ENCODE peak calls at places on chromosomes 1 and 21, in four cellular contexts. One of them, this sample, is unnamed.

GRCh38 chr1:240577095-240577494 is 34.9 kb downstream of the GREM2 start:
- DNase-seq in activated CD8-positive, alpha-beta memory T cell treated with anti-CD3 and anti-CD28 coated beads for 48 hours: no peak
- DNase-seq in amniotic stem cell: no peak
- DNase-seq in Ammon's horn: no peak
- DNase-seq in this sample: no peak

GRCh38 chr1:78617615-78618026 is 2.6 kb upstream of the IFI44L start:
- DNase-seq in activated CD8-positive, alpha-beta memory T cell treated with anti-CD3 and anti-CD28 coated beads for 48 hours: peak; percentile 15
- DNase-seq in amniotic stem cell: peak; percentile 87
- DNase-seq in Ammon's horn: peak; percentile 91
- DNase-seq in this sample: peak; percentile 87

GRCh38 chr1:72623299-72623708 is 341.0 kb upstream of the NEGR1 start:
- DNase-seq in activated CD8-positive, alpha-beta memory T cell treated with anti-CD3 and anti-CD28 coated beads for 48 hours: no peak
- DNase-seq in amniotic stem cell: peak; percentile 30
- DNase-seq in Ammon's horn: peak; percentile 65
- DNase-seq in this sample: peak; percentile 36

GRCh38 chr1:96487404-96487803 is 234.2 kb upstream of the PTBP2 start:
- DNase-seq in activated CD8-positive, alpha-beta memory T cell treated with anti-CD3 and anti-CD28 coated beads for 48 hours: no peak
- DNase-seq in amniotic stem cell: no peak
- DNase-seq in Ammon's horn: peak; percentile 74
- DNase-seq in this sample: no peak

GRCh38 chr1:162230096-162230495 is 146.6 kb downstream of the SPATA46 start:
- DNase-seq in activated CD8-positive, alpha-beta memory T cell treated with anti-CD3 and anti-CD28 coated beads for 48 hours: no peak
- DNase-seq in amniotic stem cell: no peak
- DNase-seq in Ammon's horn: peak; percentile 73
- DNase-seq in this sample: no peak

GRCh38 chr1:42927920-42928505 is 30.7 kb downstream of the SLC2A1 start:
- DNase-seq in activated CD8-positive, alpha-beta memory T cell treated with anti-CD3 and anti-CD28 coated beads for 48 hours: no peak
- DNase-seq in amniotic stem cell: no peak
- DNase-seq in Ammon's horn: no peak
- DNase-seq in this sample: no peak

GRCh38 chr1:30719406-30720270 is 3.7 kb downstream of the MATN1 start:
- DNase-seq in activated CD8-positive, alpha-beta memory T cell treated with anti-CD3 and anti-CD28 coated beads for 48 hours: no peak
- DNase-seq in amniotic stem cell: no peak
- DNase-seq in Ammon's horn: peak; percentile 93
- DNase-seq in this sample: peak; percentile 22

GRCh38 chr1:26558649-26559048 is 29.1 kb downstream of the RPS6KA1 start:
- DNase-seq in activated CD8-positive, alpha-beta memory T cell treated with anti-CD3 and anti-CD28 coated beads for 48 hours: no peak
- DNase-seq in amniotic stem cell: no peak
- DNase-seq in Ammon's horn: no peak
- DNase-seq in this sample: no peak

GRCh38 chr1:168734271-168734670 is 5.3 kb upstream of the DPT start:
- DNase-seq in activated CD8-positive, alpha-beta memory T cell treated with anti-CD3 and anti-CD28 coated beads for 48 hours: no peak
- DNase-seq in amniotic stem cell: no peak
- DNase-seq in Ammon's horn: no peak
- DNase-seq in this sample: no peak

GRCh38 chr1:93685918-93686317 is 4.3 kb upstream of the BCAR3 start:
- DNase-seq in activated CD8-positive, alpha-beta memory T cell treated with anti-CD3 and anti-CD28 coated beads for 48 hours: no peak
- DNase-seq in amniotic stem cell: no peak
- DNase-seq in Ammon's horn: no peak
- DNase-seq in this sample: no peak

GRCh38 chr1:234683856-234684632 is 74.1 kb upstream of the IRF2BP2 start:
- DNase-seq in activated CD8-positive, alpha-beta memory T cell treated with anti-CD3 and anti-CD28 coated beads for 48 hours: no peak
- DNase-seq in amniotic stem cell: no peak
- DNase-seq in Ammon's horn: peak; percentile 39
- DNase-seq in this sample: peak; percentile 65

GRCh38 chr1:190019717-190020116 is 457.9 kb downstream of the BRINP3 start:
- DNase-seq in activated CD8-positive, alpha-beta memory T cell treated with anti-CD3 and anti-CD28 coated beads for 48 hours: no peak
- DNase-seq in amniotic stem cell: no peak
- DNase-seq in Ammon's horn: no peak
- DNase-seq in this sample: no peak

GRCh38 chr1:1940123-1940425 is 21.0 kb upstream of the TMEM52 start:
- DNase-seq in activated CD8-positive, alpha-beta memory T cell treated with anti-CD3 and anti-CD28 coated beads for 48 hours: no peak
- DNase-seq in amniotic stem cell: no peak
- DNase-seq in Ammon's horn: no peak
- DNase-seq in this sample: no peak

GRCh38 chr1:150567717-150568561 is 11.5 kb downstream of the MCL1 start:
- DNase-seq in activated CD8-positive, alpha-beta memory T cell treated with anti-CD3 and anti-CD28 coated beads for 48 hours: no peak
- DNase-seq in amniotic stem cell: peak; percentile 77
- DNase-seq in Ammon's horn: peak; percentile 75
- DNase-seq in this sample: peak; percentile 95

GRCh38 chr1:14390816-14391215 is 207.7 kb upstream of the KAZN start:
- DNase-seq in activated CD8-positive, alpha-beta memory T cell treated with anti-CD3 and anti-CD28 coated beads for 48 hours: no peak
- DNase-seq in amniotic stem cell: no peak
- DNase-seq in Ammon's horn: no peak
- DNase-seq in this sample: no peak

GRCh38 chr1:185834371-185834900 is 100.2 kb downstream of the HMCN1 start:
- DNase-seq in activated CD8-positive, alpha-beta memory T cell treated with anti-CD3 and anti-CD28 coated beads for 48 hours: no peak
- DNase-seq in amniotic stem cell: no peak
- DNase-seq in Ammon's horn: no peak
- DNase-seq in this sample: no peak

GRCh38 chr1:2304282-2304681 is 76.2 kb downstream of the SKI start:
- DNase-seq in activated CD8-positive, alpha-beta memory T cell treated with anti-CD3 and anti-CD28 coated beads for 48 hours: no peak
- DNase-seq in amniotic stem cell: no peak
- DNase-seq in Ammon's horn: no peak
- DNase-seq in this sample: no peak

GRCh38 chr1:37318490-37318889 is 155.9 kb upstream of the ZC3H12A start:
- DNase-seq in activated CD8-positive, alpha-beta memory T cell treated with anti-CD3 and anti-CD28 coated beads for 48 hours: no peak
- DNase-seq in amniotic stem cell: no peak
- DNase-seq in Ammon's horn: no peak
- DNase-seq in this sample: no peak

GRCh38 chr1:61273167-61273705 is 190.9 kb downstream of the NFIA start:
- DNase-seq in activated CD8-positive, alpha-beta memory T cell treated with anti-CD3 and anti-CD28 coated beads for 48 hours: no peak
- DNase-seq in amniotic stem cell: no peak
- DNase-seq in Ammon's horn: no peak
- DNase-seq in this sample: no peak

GRCh38 chr21:28068455-28069358 is 924.0 kb downstream of the LTN1 start:
- DNase-seq in activated CD8-positive, alpha-beta memory T cell treated with anti-CD3 and anti-CD28 coated beads for 48 hours: no peak
- DNase-seq in amniotic stem cell: no peak
- DNase-seq in Ammon's horn: no peak
- DNase-seq in this sample: no peak

GRCh38 chr1:151058682-151059341 is 610 bp downstream of the CDC42SE1 start:
- DNase-seq in activated CD8-positive, alpha-beta memory T cell treated with anti-CD3 and anti-CD28 coated beads for 48 hours: no peak
- DNase-seq in amniotic stem cell: no peak
- DNase-seq in Ammon's horn: no peak
- DNase-seq in this sample: no peak

GRCh38 chr21:46092026-46092764 is 5.7 kb upstream of the COL6A2 start:
- DNase-seq in activated CD8-positive, alpha-beta memory T cell treated with anti-CD3 and anti-CD28 coated beads for 48 hours: no peak
- DNase-seq in amniotic stem cell: peak; percentile 89
- DNase-seq in Ammon's horn: no peak
- DNase-seq in this sample: peak; percentile 100

GRCh38 chr21:15826908-15827601 is 97.3 kb downstream of the USP25 start:
- DNase-seq in activated CD8-positive, alpha-beta memory T cell treated with anti-CD3 and anti-CD28 coated beads for 48 hours: no peak
- DNase-seq in amniotic stem cell: no peak
- DNase-seq in Ammon's horn: peak; percentile 6
- DNase-seq in this sample: no peak

GRCh38 chr1:22512873-22513272 is 50.4 kb upstream of the EPHA8 start:
- DNase-seq in activated CD8-positive, alpha-beta memory T cell treated with anti-CD3 and anti-CD28 coated beads for 48 hours: no peak
- DNase-seq in amniotic stem cell: no peak
- DNase-seq in Ammon's horn: no peak
- DNase-seq in this sample: no peak